ENCODE peak calls at places on chromosomes 6 and 20, in nine cellular contexts. O is fibroblast of mammary gland, U is pancreas, H is heart right ventricle, F is tibial artery, K is body of pancreas, Y is A673, N is cardiac muscle cell, G is Peyer's patch. E is an unnamed sample.

GRCh38 chr6:79436232-79436631 is 101.0 kb downstream of the LCA5 start:
- DNase-seq in O (no peak), U (no peak), H (no peak), F (no peak), K (no peak), Y (no peak), N (no peak), G (no peak), E (peak; percentile 76)

GRCh38 chr6:21953831-21954801 is 342.7 kb downstream of the PRL start:
- DNase-seq in O (peak; percentile 81), U (no peak), H (no peak), F (no peak), K (no peak), Y (no peak), N (peak; percentile 62), G (peak; percentile 55), E (peak; percentile 83)

GRCh38 chr6:2351807-2352431 is 106.5 kb upstream of the GMDS start:
- DNase-seq in O (peak; percentile 66), U (no peak), H (no peak), F (no peak), K (no peak), Y (no peak), N (no peak), G (no peak), E (peak; percentile 49)

GRCh38 chr6:33799714-33800113 is 4.1 kb downstream of the MLN start:
- DNase-seq in O (peak; percentile 38), U (no peak), H (no peak), F (no peak), K (no peak), Y (no peak), N (no peak), G (no peak), E (no peak)

GRCh38 chr6:63634630-63635029 is 972 bp upstream of the PHF3 start:
- DNase-seq in O (no peak), U (no peak), H (no peak), F (no peak), K (no peak), Y (no peak), N (peak; percentile 33), G (no peak), E (no peak)

GRCh38 chr6:2124260-2124709 is 121.1 kb downstream of the GMDS start:
- DNase-seq in O (peak; percentile 60), U (no peak), H (peak; percentile 19), F (no peak), K (no peak), Y (no peak), N (no peak), G (no peak), E (peak; percentile 99)

GRCh38 chr6:39804666-39805065 is 12.5 kb downstream of the DAAM2 start:
- DNase-seq in O (peak; percentile 88), U (no peak), H (no peak), F (no peak), K (no peak), Y (no peak), N (no peak), G (no peak), E (peak; percentile 44)

GRCh38 chr6:18203786-18204185 is 48.6 kb downstream of the KDM1B start:
- DNase-seq in O (no peak), U (no peak), H (no peak), F (no peak), K (no peak), Y (peak; percentile 68), N (no peak), G (no peak), E (no peak)

GRCh38 chr20:1086273-1087213 is 31.9 kb upstream of the PSMF1 start:
- DNase-seq in O (no peak), U (no peak), H (no peak), F (no peak), K (no peak), Y (no peak), N (no peak), G (no peak), E (no peak)

GRCh38 chr6:57284056-57284455 is 33.4 kb upstream of the PRIM2 start:
- DNase-seq in O (peak; percentile 20), U (no peak), H (no peak), F (no peak), K (no peak), Y (no peak), N (no peak), G (no peak), E (peak; percentile 60)

GRCh38 chr20:3902041-3902440 is 12.9 kb downstream of the PANK2 start:
- DNase-seq in O (no peak), U (no peak), H (no peak), F (no peak), K (no peak), Y (no peak), N (no peak), G (no peak), E (no peak)

GRCh38 chr20:4014031-4014474 is 1.3 kb downstream of the RNF24 start:
- DNase-seq in O (peak; percentile 88), U (no peak), H (no peak), F (no peak), K (peak; percentile 62), Y (peak; percentile 73), N (peak; percentile 64), G (no peak), E (peak; percentile 89)

DNA sequence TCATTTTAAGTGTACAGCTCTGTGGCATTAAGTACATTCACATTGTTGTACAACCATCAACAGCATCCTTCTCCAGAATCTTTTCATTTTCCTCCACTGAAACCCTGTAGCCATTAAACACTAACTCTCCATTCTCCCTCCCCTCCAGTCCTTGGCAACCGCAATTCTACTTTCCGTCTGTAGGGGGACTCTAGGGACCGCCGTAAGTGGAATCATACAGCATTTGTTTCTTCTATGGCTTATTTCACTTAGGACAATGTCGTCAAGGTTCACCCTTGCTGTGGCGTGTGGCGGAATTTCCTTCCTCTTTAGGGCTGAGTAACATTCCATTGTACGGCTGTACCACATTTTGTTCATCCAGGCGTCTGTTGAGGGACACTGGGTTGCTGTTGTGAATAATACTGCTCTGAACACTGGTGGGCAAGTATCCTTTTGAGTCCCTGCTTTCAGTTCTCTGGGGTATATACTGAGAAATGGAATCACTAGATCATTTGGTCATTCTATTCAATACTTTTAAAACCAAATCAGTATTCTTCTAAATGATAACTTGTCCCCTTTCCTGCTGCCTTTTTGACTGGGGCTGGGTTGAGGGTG is 50.7 kb downstream of the PPP1R3G start:
- DNase-seq in O (peak; percentile 53), U (no peak), H (no peak), F (no peak), K (no peak), Y (peak; percentile 82), N (no peak), G (no peak), E (peak; percentile 62)
- TF ChIP-seq CTCF in O (peak; percentile 80), U (no peak), H (peak; percentile 68), F (peak; percentile 69), K (peak; percentile 66), Y (peak; percentile 91), N (peak; percentile 61), G (peak; percentile 45), E (peak; percentile 64)

DNA sequence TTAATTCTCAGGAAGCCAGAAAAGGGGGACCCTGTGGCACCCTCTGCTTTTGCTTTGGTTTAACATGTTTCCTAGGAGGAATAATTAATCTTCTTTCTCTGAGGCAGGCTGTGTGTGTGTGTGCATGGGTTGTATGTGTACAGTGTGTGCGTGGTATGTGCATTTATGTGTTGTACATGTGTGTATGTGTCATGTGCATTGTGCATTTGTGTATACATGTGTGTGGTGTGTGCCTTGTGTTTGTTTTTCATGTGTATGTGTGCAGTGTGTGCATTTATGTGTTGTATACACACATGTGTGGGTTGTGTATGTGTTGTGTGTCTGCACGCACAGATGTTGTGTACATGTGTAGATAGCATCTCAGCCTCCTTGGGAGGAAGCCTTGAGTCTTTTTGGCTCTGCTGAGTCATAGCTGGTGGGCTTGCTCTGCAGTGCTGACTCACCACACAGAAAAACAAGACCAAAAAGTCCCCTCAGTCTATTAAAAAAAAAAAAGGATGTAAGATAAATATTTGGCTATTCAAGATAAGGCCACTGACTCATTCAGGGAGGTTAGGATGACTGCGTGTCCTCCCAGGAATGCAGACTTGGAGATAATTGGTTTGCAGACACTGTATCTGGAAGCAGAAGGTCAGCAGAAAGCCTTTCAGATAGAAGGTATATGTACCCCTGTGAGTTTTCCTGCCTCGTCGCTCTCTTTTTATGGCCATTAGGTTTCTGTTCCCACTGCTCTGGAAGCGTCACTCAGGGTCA is 58.6 kb downstream of the SYNJ2 start:
- DNase-seq in O (peak; percentile 99), U (no peak), H (no peak), F (peak; percentile 80), K (no peak), Y (peak; percentile 80), N (no peak), G (no peak), E (peak; percentile 98)
- H3K4me3 ChIP-seq in O (no peak overlapping the region), U (no peak overlapping the region), H (no peak overlapping the region), F (no peak overlapping the region), K (no peak overlapping the region), Y (no peak overlapping the region), N (no peak overlapping the region), G (no peak overlapping the region), E (no peak overlapping the region)

GRCh38 chr20:31452575-31452974 is 12.1 kb downstream of the DEFB123 start:
- DNase-seq in O (no peak), U (no peak), H (no peak), F (no peak), K (no peak), Y (no peak), N (no peak), G (no peak), E (no peak)

GRCh38 chr20:31449511-31450128 is 9.2 kb downstream of the DEFB123 start:
- DNase-seq in O (no peak), U (no peak), H (no peak), F (no peak), K (no peak), Y (no peak), N (no peak), G (no peak), E (no peak)

GRCh38 chr20:31454374-31454773 is 13.9 kb downstream of the DEFB123 start:
- DNase-seq in O (no peak), U (no peak), H (no peak), F (no peak), K (no peak), Y (no peak), N (no peak), G (no peak), E (no peak)
- TF ChIP-seq CTCF in O (no peak), U (no peak), H (no peak), F (no peak), K (no peak), Y (no peak), N (no peak), G (no peak), E (no peak)

GRCh38 chr6:35686873-35687557 is 1.7 kb downstream of the FKBP5 start:
- DNase-seq in O (no peak), U (no peak), H (no peak), F (no peak), K (no peak), Y (no peak), N (no peak), G (no peak), E (no peak)

GRCh38 chr6:35687658-35688604 is 784 bp downstream of the FKBP5 start:
- DNase-seq in O (peak; percentile 40), U (peak; percentile 90), H (peak; percentile 55), F (peak; percentile 80), K (peak; percentile 70), Y (peak; percentile 57), N (peak; percentile 70), G (peak; percentile 77), E (peak; percentile 48)

GRCh38 chr6:35688605-35689322 is at the start of gene FKBP5:
- DNase-seq in O (peak; percentile 83), U (peak; percentile 97), H (peak; percentile 96), F (peak; percentile 98), K (peak; percentile 94), Y (peak; percentile 93), N (peak; percentile 95), G (peak; percentile 97), E (peak; percentile 89)

GRCh38 chr6:35683267-35683666 is 5.4 kb downstream of the FKBP5 start:
- DNase-seq in O (no peak), U (no peak), H (no peak), F (no peak), K (no peak), Y (no peak), N (no peak), G (no peak), E (no peak)

GRCh38 chr6:35686441-35686840 is 2.3 kb downstream of the FKBP5 start:
- DNase-seq in O (no peak), U (no peak), H (no peak), F (no peak), K (no peak), Y (no peak), N (no peak), G (no peak), E (no peak)
- H3K4me3 ChIP-seq in O (peak overlapping the region; percentile 83), U (peak overlapping the region; percentile 62), H (peak overlapping the region; percentile 96), F (peak overlapping the region; percentile 98), K (peak overlapping the region; percentile 85), Y (no peak overlapping the region), N (peak overlapping the region; percentile 94), G (peak overlapping the region; percentile 98), E (peak overlapping the region; percentile 84)

E was measured in fibroblast of pulmonary artery.